ENCODE peak calls at places on chromosomes 7 and 10, in nine cellular contexts. T, S, O, V, F, A, E, Q and D are unnamed samples.

GRCh38 chr7:154383045-154383444 is 330.8 kb downstream of the DPP6 start:
- DNase-seq in T (no peak), S (no peak), O (no peak), V (no peak), F (no peak), A (no peak), E (no peak), Q (no peak), D (peak; percentile 46)

GRCh38 chr10:36492590-36493510 is 632.5 kb upstream of the ANKRD30A start:
- DNase-seq in T (no peak), S (no peak), O (no peak), V (no peak), F (no peak), A (peak; percentile 53), E (peak; percentile 54), Q (no peak), D (peak; percentile 28)

GRCh38 chr7:1530946-1531262 is 402 bp downstream of the MAFK start:
- DNase-seq in T (no peak), S (no peak), O (no peak), V (peak; percentile 47), F (no peak), A (no peak), E (no peak), Q (no peak), D (no peak)

GRCh38 chr10:29635711-29636144 is 957 bp upstream of the SVIL start:
- DNase-seq in T (peak; percentile 50), S (no peak), O (no peak), V (no peak), F (peak; percentile 34), A (no peak), E (no peak), Q (no peak), D (peak; percentile 76)

GRCh38 chr7:37645276-37646040 is 38.1 kb upstream of the GPR141 start:
- DNase-seq in T (no peak), S (no peak), O (no peak), V (no peak), F (no peak), A (no peak), E (no peak), Q (peak; percentile 21), D (no peak)

GRCh38 chr7:152014722-152015121 is 10.8 kb upstream of the GALNT11 start:
- DNase-seq in T (no peak), S (no peak), O (no peak), V (no peak), F (no peak), A (no peak), E (no peak), Q (no peak), D (no peak)

GRCh38 chr10:114780610-114781184 is 40.9 kb upstream of the FHIP2A start:
- DNase-seq in T (no peak), S (no peak), O (no peak), V (no peak), F (no peak), A (no peak), E (no peak), Q (no peak), D (no peak)

GRCh38 chr10:92822964-92823363 is 25.4 kb upstream of the EXOC6 start:
- DNase-seq in T (no peak), S (no peak), O (no peak), V (no peak), F (no peak), A (no peak), E (peak; percentile 47), Q (peak; percentile 35), D (no peak)

GRCh38 chr7:135753616-135754413 is 5.2 kb upstream of the FAM180A start:
- DNase-seq in T (no peak), S (no peak), O (no peak), V (no peak), F (no peak), A (no peak), E (no peak), Q (no peak), D (no peak)

GRCh38 chr7:54336800-54337199 is 205.4 kb upstream of the VSTM2A start:
- DNase-seq in T (no peak), S (no peak), O (no peak), V (no peak), F (no peak), A (no peak), E (no peak), Q (no peak), D (no peak)

GRCh38 chr7:158570449-158571170 is 17.0 kb downstream of the PTPRN2 start:
- DNase-seq in T (no peak), S (no peak), O (no peak), V (no peak), F (no peak), A (no peak), E (no peak), Q (no peak), D (no peak)

GRCh38 chr7:115844857-115845256 is 185.7 kb downstream of the TFEC start:
- DNase-seq in T (no peak), S (no peak), O (no peak), V (no peak), F (no peak), A (no peak), E (no peak), Q (no peak), D (peak; percentile 36)

GRCh38 chr7:44965441-44965903 is 13.3 kb downstream of the MYO1G start:
- DNase-seq in T (no peak), S (no peak), O (no peak), V (no peak), F (no peak), A (no peak), E (no peak), Q (no peak), D (no peak)

GRCh38 chr7:133434246-133434865 is 181.5 kb downstream of the EXOC4 start:
- DNase-seq in T (no peak), S (no peak), O (no peak), V (no peak), F (no peak), A (peak; percentile 58), E (no peak), Q (peak; percentile 40), D (peak; percentile 8)

GRCh38 chr10:77949167-77949566 is 22.6 kb upstream of the DLG5 start:
- DNase-seq in T (no peak), S (peak; percentile 69), O (no peak), V (no peak), F (no peak), A (peak; percentile 66), E (peak; percentile 92), Q (no peak), D (peak; percentile 98)

GRCh38 chr7:157306836-157307533 is 29.8 kb upstream of the DNAJB6 start:
- DNase-seq in T (no peak), S (no peak), O (no peak), V (no peak), F (no peak), A (no peak), E (no peak), Q (no peak), D (no peak)

GRCh38 chr7:93198472-93198871 is 27.8 kb downstream of the HEPACAM2 start:
- DNase-seq in T (no peak), S (no peak), O (no peak), V (no peak), F (no peak), A (no peak), E (peak; percentile 15), Q (no peak), D (no peak)

GRCh38 chr7:47403341-47403866 is 178.5 kb downstream of the TNS3 start:
- DNase-seq in T (no peak), S (no peak), O (no peak), V (no peak), F (no peak), A (no peak), E (no peak), Q (no peak), D (no peak)

GRCh38 chr10:79051766-79052165 is 17.0 kb upstream of the ZMIZ1 start:
- DNase-seq in T (peak; percentile 19), S (peak; percentile 8), O (no peak), V (no peak), F (no peak), A (no peak), E (no peak), Q (no peak), D (no peak)